ENCODE peak calls at places on chromosomes 4 and X, in seven cellular contexts. One of them, this sample, is unnamed.

GRCh38 chr4:179595671-179596410 is 2153.6 kb upstream of the AGA start:
- DNase-seq in mucosa of descending colon: no peak
- DNase-seq in Panc1: no peak
- DNase-seq in OCI-LY7: no peak
- DNase-seq in endodermal cell: no peak
- DNase-seq in astrocyte: peak; percentile 97
- DNase-seq in CD8-positive, alpha-beta T cell: no peak
- DNase-seq in this sample: no peak

GRCh38 chr4:52714597-52715254 is 36.5 kb downstream of the ERVMER34-1 start:
- DNase-seq in mucosa of descending colon: no peak
- DNase-seq in Panc1: no peak
- DNase-seq in OCI-LY7: peak; percentile 37
- DNase-seq in endodermal cell: no peak
- DNase-seq in astrocyte: no peak
- DNase-seq in CD8-positive, alpha-beta T cell: no peak
- DNase-seq in this sample: no peak

GRCh38 chr4:186704059-186704458 is 19.6 kb downstream of the FAT1 start:
- DNase-seq in mucosa of descending colon: peak; percentile 73
- DNase-seq in Panc1: no peak
- DNase-seq in OCI-LY7: no peak
- DNase-seq in endodermal cell: no peak
- DNase-seq in astrocyte: no peak
- DNase-seq in CD8-positive, alpha-beta T cell: no peak
- DNase-seq in this sample: no peak

GRCh38 chr4:185932491-185932890 is 120.5 kb upstream of the SORBS2 start:
- DNase-seq in mucosa of descending colon: no peak
- DNase-seq in Panc1: no peak
- DNase-seq in OCI-LY7: no peak
- DNase-seq in endodermal cell: no peak
- DNase-seq in astrocyte: peak; percentile 40
- DNase-seq in CD8-positive, alpha-beta T cell: no peak
- DNase-seq in this sample: no peak

GRCh38 chrX:57752866-57753265 is 72.8 kb upstream of the NLRP2B start:
- DNase-seq in mucosa of descending colon: no peak
- DNase-seq in Panc1: no peak
- DNase-seq in OCI-LY7: no peak
- DNase-seq in endodermal cell: peak; percentile 67
- DNase-seq in astrocyte: no peak
- DNase-seq in CD8-positive, alpha-beta T cell: no peak
- DNase-seq in this sample: no peak

GRCh38 chr4:38985363-38986065 is 46.7 kb downstream of the TMEM156 start:
- DNase-seq in mucosa of descending colon: no peak
- DNase-seq in Panc1: no peak
- DNase-seq in OCI-LY7: no peak
- DNase-seq in endodermal cell: no peak
- DNase-seq in astrocyte: no peak
- DNase-seq in CD8-positive, alpha-beta T cell: no peak
- DNase-seq in this sample: no peak

GRCh38 chr4:45471335-45471734 is 652.5 kb downstream of the GABRG1 start:
- DNase-seq in mucosa of descending colon: no peak
- DNase-seq in Panc1: no peak
- DNase-seq in OCI-LY7: no peak
- DNase-seq in endodermal cell: no peak
- DNase-seq in astrocyte: no peak
- DNase-seq in CD8-positive, alpha-beta T cell: no peak
- DNase-seq in this sample: no peak

GRCh38 chr4:21848001-21848400 is 100.6 kb downstream of the KCNIP4 start:
- DNase-seq in mucosa of descending colon: no peak
- DNase-seq in Panc1: no peak
- DNase-seq in OCI-LY7: no peak
- DNase-seq in endodermal cell: no peak
- DNase-seq in astrocyte: no peak
- DNase-seq in CD8-positive, alpha-beta T cell: no peak
- DNase-seq in this sample: no peak

GRCh38 chrX:39385022-39385421 is 583.8 kb downstream of the MID1IP1 start:
- DNase-seq in mucosa of descending colon: no peak
- DNase-seq in Panc1: no peak
- DNase-seq in OCI-LY7: no peak
- DNase-seq in endodermal cell: no peak
- DNase-seq in astrocyte: no peak
- DNase-seq in CD8-positive, alpha-beta T cell: no peak
- DNase-seq in this sample: no peak

GRCh38 chr4:40316333-40316781 is 18.8 kb upstream of the CHRNA9 start:
- DNase-seq in mucosa of descending colon: peak; percentile 9
- DNase-seq in Panc1: no peak
- DNase-seq in OCI-LY7: peak; percentile 24
- DNase-seq in endodermal cell: no peak
- DNase-seq in astrocyte: peak; percentile 91
- DNase-seq in CD8-positive, alpha-beta T cell: no peak
- DNase-seq in this sample: peak; percentile 32

GRCh38 chr4:107913283-107913899 is 18.0 kb upstream of the CYP2U1 start:
- DNase-seq in mucosa of descending colon: peak; percentile 81
- DNase-seq in Panc1: peak; percentile 33
- DNase-seq in OCI-LY7: peak; percentile 75
- DNase-seq in endodermal cell: peak; percentile 56
- DNase-seq in astrocyte: peak; percentile 32
- DNase-seq in CD8-positive, alpha-beta T cell: no peak
- DNase-seq in this sample: no peak

GRCh38 chr4:54568184-54568583 is 89.6 kb upstream of the KIT start:
- DNase-seq in mucosa of descending colon: no peak
- DNase-seq in Panc1: no peak
- DNase-seq in OCI-LY7: no peak
- DNase-seq in endodermal cell: no peak
- DNase-seq in astrocyte: peak; percentile 77
- DNase-seq in CD8-positive, alpha-beta T cell: no peak
- DNase-seq in this sample: no peak

GRCh38 chr4:188372856-188373255 is 233.6 kb downstream of the TRIML1 start:
- DNase-seq in mucosa of descending colon: no peak
- DNase-seq in Panc1: peak; percentile 18
- DNase-seq in OCI-LY7: no peak
- DNase-seq in endodermal cell: peak; percentile 71
- DNase-seq in astrocyte: peak; percentile 2
- DNase-seq in CD8-positive, alpha-beta T cell: no peak
- DNase-seq in this sample: no peak

GRCh38 chr4:121861427-121861826 is 8.8 kb downstream of the BBS7 start:
- DNase-seq in mucosa of descending colon: peak; percentile 10
- DNase-seq in Panc1: no peak
- DNase-seq in OCI-LY7: no peak
- DNase-seq in endodermal cell: no peak
- DNase-seq in astrocyte: no peak
- DNase-seq in CD8-positive, alpha-beta T cell: no peak
- DNase-seq in this sample: no peak

GRCh38 chr4:26105815-26106699 is 192.0 kb downstream of the SMIM20 start:
- DNase-seq in mucosa of descending colon: no peak
- DNase-seq in Panc1: no peak
- DNase-seq in OCI-LY7: no peak
- DNase-seq in endodermal cell: no peak
- DNase-seq in astrocyte: peak; percentile 67
- DNase-seq in CD8-positive, alpha-beta T cell: no peak
- DNase-seq in this sample: no peak

GRCh38 chrX:51614353-51614752 is 4.4 kb downstream of the CENPVL3 start:
- DNase-seq in mucosa of descending colon: peak; percentile 1
- DNase-seq in Panc1: peak; percentile 17
- DNase-seq in OCI-LY7: peak; percentile 51
- DNase-seq in endodermal cell: peak; percentile 50
- DNase-seq in astrocyte: peak; percentile 35
- DNase-seq in CD8-positive, alpha-beta T cell: no peak
- DNase-seq in this sample: peak; percentile 26

GRCh38 chrX:138925330-138925729 is 213.8 kb upstream of the FGF13 start:
- DNase-seq in mucosa of descending colon: no peak
- DNase-seq in Panc1: no peak
- DNase-seq in OCI-LY7: no peak
- DNase-seq in endodermal cell: no peak
- DNase-seq in astrocyte: peak; percentile 94
- DNase-seq in CD8-positive, alpha-beta T cell: no peak
- DNase-seq in this sample: no peak

GRCh38 chr4:89305712-89306437 is 1.7 kb downstream of the GPRIN3 start:
- DNase-seq in mucosa of descending colon: no peak
- DNase-seq in Panc1: no peak
- DNase-seq in OCI-LY7: no peak
- DNase-seq in endodermal cell: no peak
- DNase-seq in astrocyte: peak; percentile 46
- DNase-seq in CD8-positive, alpha-beta T cell: no peak
- DNase-seq in this sample: no peak

GRCh38 chrX:100658936-100659335 is 14.9 kb downstream of the SRPX2 start:
- DNase-seq in mucosa of descending colon: peak; percentile 38
- DNase-seq in Panc1: no peak
- DNase-seq in OCI-LY7: no peak
- DNase-seq in endodermal cell: no peak
- DNase-seq in astrocyte: no peak
- DNase-seq in CD8-positive, alpha-beta T cell: no peak
- DNase-seq in this sample: no peak

GRCh38 chr4:187993827-187994226 is 1.7 kb upstream of the ZFP42 start:
- DNase-seq in mucosa of descending colon: no peak
- DNase-seq in Panc1: no peak
- DNase-seq in OCI-LY7: no peak
- DNase-seq in endodermal cell: peak; percentile 88
- DNase-seq in astrocyte: no peak
- DNase-seq in CD8-positive, alpha-beta T cell: no peak
- DNase-seq in this sample: no peak

GRCh38 chr4:3423952-3424351 is 17.8 kb upstream of the HGFAC start:
- DNase-seq in mucosa of descending colon: no peak
- DNase-seq in Panc1: no peak
- DNase-seq in OCI-LY7: no peak
- DNase-seq in endodermal cell: no peak
- DNase-seq in astrocyte: no peak
- DNase-seq in CD8-positive, alpha-beta T cell: no peak
- DNase-seq in this sample: no peak

GRCh38 chr4:109332926-109333464 is 30.5 kb upstream of the COL25A1 start:
- DNase-seq in mucosa of descending colon: peak; percentile 5
- DNase-seq in Panc1: no peak
- DNase-seq in OCI-LY7: peak; percentile 7
- DNase-seq in endodermal cell: peak; percentile 88
- DNase-seq in astrocyte: no peak
- DNase-seq in CD8-positive, alpha-beta T cell: no peak
- DNase-seq in this sample: no peak

GRCh38 chr4:6329478-6330383 is 60.1 kb downstream of the WFS1 start:
- DNase-seq in mucosa of descending colon: no peak
- DNase-seq in Panc1: no peak
- DNase-seq in OCI-LY7: no peak
- DNase-seq in endodermal cell: no peak
- DNase-seq in astrocyte: no peak
- DNase-seq in CD8-positive, alpha-beta T cell: no peak
- DNase-seq in this sample: no peak

GRCh38 chr4:146283758-146284651 is 69.7 kb downstream of the REELD1 start:
- DNase-seq in mucosa of descending colon: no peak
- DNase-seq in Panc1: no peak
- DNase-seq in OCI-LY7: no peak
- DNase-seq in endodermal cell: no peak
- DNase-seq in astrocyte: no peak
- DNase-seq in CD8-positive, alpha-beta T cell: no peak
- DNase-seq in this sample: no peak

GRCh38 chr4:84790769-84791565 is 175.5 kb downstream of the WDFY3 start:
- DNase-seq in mucosa of descending colon: no peak
- DNase-seq in Panc1: no peak
- DNase-seq in OCI-LY7: no peak
- DNase-seq in endodermal cell: no peak
- DNase-seq in astrocyte: no peak
- DNase-seq in CD8-positive, alpha-beta T cell: no peak
- DNase-seq in this sample: no peak

DNA sequence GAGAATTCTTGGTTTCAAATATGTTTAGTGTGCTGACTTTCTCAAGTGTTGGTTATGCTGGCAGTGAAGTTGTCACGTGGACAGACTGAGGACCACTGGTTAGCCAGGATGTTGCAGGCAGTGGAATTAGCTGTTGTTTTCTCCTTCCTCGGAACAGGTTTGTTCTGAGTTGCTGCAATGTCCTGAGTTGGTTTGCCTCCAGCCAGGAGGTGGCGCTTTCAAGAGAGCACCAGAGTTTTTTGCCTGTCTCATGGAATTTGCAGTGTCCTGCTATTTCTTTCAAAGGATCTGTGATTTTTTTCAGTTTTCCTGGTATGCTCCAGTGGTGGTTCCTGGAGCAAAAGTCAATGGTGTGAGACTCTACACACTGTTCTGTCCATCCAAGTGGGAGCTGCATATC is 158.1 kb upstream of the CXorf66 start:
- DNase-seq in mucosa of descending colon: peak; percentile 1
- DNase-seq in Panc1: no peak
- DNase-seq in OCI-LY7: no peak
- DNase-seq in endodermal cell: peak; percentile 78
- DNase-seq in astrocyte: no peak
- DNase-seq in CD8-positive, alpha-beta T cell: no peak
- DNase-seq in this sample: no peak
- TF ChIP-seq CTCF in mucosa of descending colon: no peak
- TF ChIP-seq CTCF in Panc1: peak; percentile 45
- TF ChIP-seq CTCF in OCI-LY7: peak; percentile 41
- TF ChIP-seq CTCF in endodermal cell: peak; percentile 85
- TF ChIP-seq CTCF in astrocyte: peak; percentile 18
- TF ChIP-seq CTCF in CD8-positive, alpha-beta T cell: no peak
- TF ChIP-seq CTCF in this sample: no peak

GRCh38 chr4:176569301-176569700 is 223.4 kb downstream of the VEGFC start:
- DNase-seq in mucosa of descending colon: no peak
- DNase-seq in Panc1: no peak
- DNase-seq in OCI-LY7: no peak
- DNase-seq in endodermal cell: no peak
- DNase-seq in astrocyte: no peak
- DNase-seq in CD8-positive, alpha-beta T cell: no peak
- DNase-seq in this sample: no peak
- TF ChIP-seq CTCF in mucosa of descending colon: no peak
- TF ChIP-seq CTCF in Panc1: peak; percentile 19
- TF ChIP-seq CTCF in OCI-LY7: no peak
- TF ChIP-seq CTCF in endodermal cell: peak; percentile 51
- TF ChIP-seq CTCF in astrocyte: no peak
- TF ChIP-seq CTCF in CD8-positive, alpha-beta T cell: no peak
- TF ChIP-seq CTCF in this sample: no peak

DNA sequence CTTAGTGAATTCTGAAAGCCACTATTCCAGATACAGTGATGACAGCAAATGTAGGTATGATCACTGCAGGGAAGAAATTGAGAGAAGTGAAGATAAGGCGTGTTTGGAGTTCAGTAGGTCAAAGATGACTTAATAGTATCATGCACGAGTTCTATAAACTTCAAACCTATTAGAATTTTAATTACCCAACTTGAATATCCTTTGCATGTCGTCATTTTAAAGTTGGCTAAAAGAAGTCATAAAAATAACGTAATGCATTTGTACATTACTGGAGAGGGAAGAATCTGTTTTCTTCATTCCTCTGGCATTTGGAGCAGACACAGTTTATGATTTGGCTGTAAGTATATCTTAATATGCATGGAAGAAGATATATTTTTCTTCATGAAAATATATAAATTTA is 68.6 kb upstream of the MXRA5 start:
- DNase-seq in mucosa of descending colon: no peak
- DNase-seq in Panc1: no peak
- DNase-seq in OCI-LY7: no peak
- DNase-seq in endodermal cell: no peak
- DNase-seq in astrocyte: peak; percentile 8
- DNase-seq in CD8-positive, alpha-beta T cell: no peak
- DNase-seq in this sample: no peak
- TF ChIP-seq CTCF in mucosa of descending colon: no peak
- TF ChIP-seq CTCF in Panc1: no peak
- TF ChIP-seq CTCF in OCI-LY7: no peak
- TF ChIP-seq CTCF in endodermal cell: no peak
- TF ChIP-seq CTCF in astrocyte: no peak
- TF ChIP-seq CTCF in CD8-positive, alpha-beta T cell: no peak
- TF ChIP-seq CTCF in this sample: no peak

DNA sequence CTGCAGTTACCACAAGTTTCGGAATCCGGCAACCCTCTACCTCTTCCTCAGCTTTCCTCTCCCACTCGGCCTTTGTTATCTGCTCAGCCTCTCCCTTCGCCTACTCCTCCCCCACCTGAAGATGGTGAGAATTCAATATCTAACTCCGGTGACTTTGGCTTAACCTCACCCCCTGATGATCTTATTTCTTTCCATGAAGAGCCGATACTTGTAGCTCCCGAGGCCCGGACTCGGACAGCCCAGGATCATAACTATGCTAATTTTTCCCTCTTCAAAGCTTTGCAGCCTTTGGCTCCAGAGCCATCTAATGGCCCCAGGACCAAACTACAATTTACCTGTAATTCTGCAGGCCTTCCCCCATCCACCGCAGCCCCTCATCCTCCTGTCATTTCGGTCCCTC is 32.0 kb upstream of the MGST2 start:
- DNase-seq in mucosa of descending colon: peak; percentile 31
- DNase-seq in Panc1: no peak
- DNase-seq in OCI-LY7: no peak
- DNase-seq in endodermal cell: peak; percentile 83
- DNase-seq in astrocyte: no peak
- DNase-seq in CD8-positive, alpha-beta T cell: no peak
- DNase-seq in this sample: no peak
- TF ChIP-seq CTCF in mucosa of descending colon: peak; percentile 19
- TF ChIP-seq CTCF in Panc1: peak; percentile 76
- TF ChIP-seq CTCF in OCI-LY7: peak; percentile 53
- TF ChIP-seq CTCF in endodermal cell: peak; percentile 72
- TF ChIP-seq CTCF in astrocyte: peak; percentile 40
- TF ChIP-seq CTCF in CD8-positive, alpha-beta T cell: no peak
- TF ChIP-seq CTCF in this sample: no peak